ENCODE peak calls at places on chromosomes 11 and 22, in eight cellular contexts. L is NCI-H1105; I is activated CD4-positive, CD25-positive, alpha-beta regulatory T cell; Q is IMR-90; P is EH; W is naive thymus-derived CD8-positive, alpha-beta T cell; N is GM19239; S is stimulated activated CD8-positive, alpha-beta memory T cell treated with anti-CD3 and anti-CD28 coated beads, Interleukin-15, amount 100 ng/mL, for 24 hours. X is an unnamed sample.

GRCh38 chr11:111449158-111449557 is 63.0 kb downstream of the BTG4 start:
- DNase-seq in Q (no peak), N (no peak), P (no peak), W (no peak), L (peak), S (no peak), I (no peak), X (no peak)

GRCh38 chr11:112810951-112811350 is 150.3 kb upstream of the NCAM1 start:
- DNase-seq in Q (no peak), I (no peak), S (no peak), N (no peak), W (no peak), P (no peak), L (no peak), X (no peak)

GRCh38 chr22:38490915-38491314 is 15.2 kb downstream of the DDX17 start:
- DNase-seq in P (peak), Q (peak), S (no peak), W (no peak), I (no peak), N (no peak), L (no peak), X (no peak)

GRCh38 chr11:7668911-7669310 is 4.4 kb downstream of the CYB5R2 start:
- DNase-seq in W (no peak), Q (no peak), S (no peak), I (no peak), L (no peak), N (no peak), P (no peak), X (no peak)

GRCh38 chr11:126840201-126840886 is 160.2 kb downstream of the KIRREL3 start:
- DNase-seq in P (peak), W (no peak), I (no peak), Q (peak), S (no peak), L (no peak), N (no peak), X (no peak)

GRCh38 chr11:112086422-112087191 is at the start of the genes SDHD and TIMM8B:
- DNase-seq in L (peak), N (peak), Q (peak), P (peak), W (peak), S (peak), I (peak), X (peak)

GRCh38 chr11:70109006-70109405 is 30.9 kb downstream of the ANO1 start:
- DNase-seq in N (no peak), W (no peak), P (peak), L (no peak), I (no peak), S (no peak), Q (peak), X (no peak)

GRCh38 chr11:75734491-75735180 is 17.0 kb downstream of the MOGAT2 start:
- DNase-seq in S (no peak), Q (no peak), N (no peak), W (no peak), I (no peak), L (no peak), P (no peak), X (no peak)

GRCh38 chr11:4672470-4672869 is 25.2 kb downstream of the OR51E2 start:
- DNase-seq in Q (peak), W (no peak), P (peak), S (no peak), N (no peak), I (no peak), L (no peak), X (no peak)

GRCh38 chr11:1838426-1839131 is at the start of gene TNNI2:
- DNase-seq in S (no peak), P (no peak), N (no peak), W (no peak), I (no peak), L (no peak), Q (no peak), X (no peak)

GRCh38 chr11:69468911-69469885 is 12.3 kb upstream of the LINC01488 start:
- DNase-seq in Q (no peak), S (no peak), I (no peak), W (no peak), N (no peak), L (no peak), P (no peak), X (no peak)

GRCh38 chr11:120707098-120707497 is 195.6 kb downstream of the GRIK4 start:
- DNase-seq in N (no peak), S (no peak), P (no peak), Q (peak), I (no peak), L (no peak), W (no peak), X (no peak)

GRCh38 chr22:49373801-49374226 is 453.9 kb downstream of the BRD1 start:
- DNase-seq in L (no peak), S (no peak), P (no peak), N (no peak), W (no peak), Q (no peak), I (no peak), X (no peak)

GRCh38 chr22:36757608-36758220 is 18.2 kb downstream of the IFT27 start:
- DNase-seq in I (peak), L (peak), Q (peak), W (peak), S (peak), N (peak), P (peak), X (no peak)

GRCh38 chr11:32615422-32615821 is 31.8 kb downstream of the EIF3M start:
- DNase-seq in I (no peak), W (no peak), N (no peak), P (no peak), Q (no peak), S (no peak), L (no peak), X (no peak)

GRCh38 chr11:2166091-2166851 is 5.3 kb upstream of the INS start:
- DNase-seq in S (peak), Q (no peak), P (no peak), I (no peak), W (peak), L (peak), N (no peak), X (peak)

GRCh38 chr11:9001736-9002135 is 2.1 kb downstream of the NRIP3 start:
- DNase-seq in I (no peak), L (no peak), N (no peak), Q (peak), P (peak), W (no peak), S (no peak), X (no peak)

GRCh38 chr11:76232026-76232665 is 25.8 kb upstream of the WNT11 start:
- DNase-seq in Q (no peak), N (no peak), W (peak), L (no peak), I (no peak), P (no peak), S (no peak), X (no peak)

GRCh38 chr11:134418119-134418840 is 6.2 kb upstream of the B3GAT1 start:
- DNase-seq in L (no peak), N (no peak), Q (peak), I (no peak), S (no peak), W (no peak), P (peak), X (no peak)

GRCh38 chr11:3735827-3736226 is 61.5 kb downstream of the NUP98 start:
- DNase-seq in W (no peak), N (no peak), S (no peak), I (no peak), P (peak), Q (peak), L (no peak), X (no peak)

GRCh38 chr22:46502346-46502745 is 35.1 kb downstream of the CELSR1 start:
- DNase-seq in L (no peak), W (no peak), S (no peak), P (no peak), N (no peak), Q (no peak), I (no peak), X (no peak)

X was measured in D721Med.